ENCODE peak calls at places on chromosomes 4 and X, in six cellular contexts. F is omental fat pad; G is CD4-positive, alpha-beta T cell; D is astrocyte; R is activated B cell treated with CpG ODN at 0.5 μM for 24 hours; P is AG10803. O is an unnamed sample.

GRCh38 chrX:47854474-47854873 is 17.8 kb downstream of the ZNF81 start:
- DNase-seq in F (no peak), G (peak), D (no peak), R (no peak), P (peak), O (no peak)

GRCh38 chr4:98663226-98664006 is 5.0 kb upstream of the TSPAN5 start:
- DNase-seq in F (no peak), G (peak), D (no peak), R (peak), P (no peak), O (no peak)

GRCh38 chr4:168892456-168892855 is 117.6 kb downstream of the CBR4 start:
- DNase-seq in F (no peak), G (no peak), D (no peak), R (no peak), P (no peak), O (no peak)

GRCh38 chr4:150131581-150132228 is 53.5 kb downstream of the DCLK2 start:
- DNase-seq in F (no peak), G (no peak), D (no peak), R (no peak), P (peak), O (no peak)

GRCh38 chr4:76614589-76614988 is 179.6 kb downstream of the SHROOM3 start:
- DNase-seq in F (no peak), G (no peak), D (peak), R (no peak), P (peak), O (no peak)

GRCh38 chr4:64718091-64718490 is 308.8 kb upstream of the TECRL start:
- DNase-seq in F (no peak), G (no peak), D (peak), R (no peak), P (no peak), O (no peak)

GRCh38 chrX:105221374-105221773 is 880 bp upstream of the TEX13A start:
- DNase-seq in F (no peak), G (no peak), D (no peak), R (no peak), P (no peak), O (no peak)

GRCh38 chr4:99844048-99844447 is 27.4 kb downstream of the DAPP1 start:
- DNase-seq in F (no peak), G (no peak), D (no peak), R (no peak), P (no peak), O (no peak)

GRCh38 chrX:40090050-40090804 is 7.5 kb downstream of the BCOR start:
- DNase-seq in F (no peak), G (no peak), D (no peak), R (no peak), P (no peak), O (no peak)

GRCh38 chr4:83335691-83336090 is 1.0 kb upstream of the HPSE start:
- DNase-seq in F (no peak), G (no peak), D (no peak), R (no peak), P (peak), O (no peak)

GRCh38 chr4:73308286-73308685 is 49.7 kb upstream of the ANKRD17 start:
- DNase-seq in F (no peak), G (no peak), D (peak), R (no peak), P (peak), O (no peak)
- TF ChIP-seq CTCF in F (no peak), G (no peak), D (peak), R (no peak), P (peak), O (no peak)

GRCh38 chr4:167218022-167218608 is 16.2 kb downstream of the SPOCK3 start:
- DNase-seq in F (no peak), G (no peak), D (no peak), R (no peak), P (no peak), O (no peak)
- TF ChIP-seq CTCF in F (no peak), G (no peak), D (no peak), R (no peak), P (no peak), O (no peak)

DNA sequence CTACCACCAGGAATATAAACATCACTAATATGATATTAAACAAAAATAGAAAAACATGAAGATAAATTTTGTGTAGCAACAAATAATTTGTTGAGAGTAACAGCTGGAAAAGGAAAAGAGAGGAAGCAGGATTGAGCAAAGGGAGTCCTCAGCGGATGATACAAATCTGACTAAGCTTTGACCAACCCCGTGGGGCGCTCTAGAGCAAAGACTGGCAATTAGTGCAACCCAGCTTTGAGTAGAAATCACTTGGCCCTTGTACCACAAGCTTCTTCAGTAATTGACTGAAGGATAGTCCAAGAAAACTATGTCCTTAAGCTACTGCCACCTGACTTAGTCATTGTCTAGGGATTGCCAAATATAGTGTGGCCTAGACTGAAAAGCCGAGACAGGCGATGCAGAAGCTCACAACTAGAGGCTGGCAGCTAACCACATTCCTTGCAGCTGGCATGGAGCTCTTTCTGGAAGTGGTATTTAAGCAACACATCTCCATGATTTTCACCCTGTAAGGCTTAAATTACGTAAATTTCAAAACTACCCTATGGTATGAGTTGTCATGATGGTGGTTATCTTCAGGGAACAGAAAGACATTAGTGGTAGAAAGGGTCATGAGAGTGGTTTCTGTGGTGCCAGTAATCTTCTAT is 396.0 kb downstream of the PDGFC start:
- DNase-seq in F (no peak), G (no peak), D (peak), R (no peak), P (peak), O (no peak)
- TF ChIP-seq CTCF in F (no peak), G (no peak), D (no peak), R (no peak), P (no peak), O (no peak)

GRCh38 chrX:57817302-57817701 is 93.0 kb downstream of the ZXDA start:
- DNase-seq in F (no peak), G (no peak), D (no peak), R (no peak), P (peak), O (no peak)
- TF ChIP-seq CTCF in F (no peak), G (no peak), D (peak), R (no peak), P (peak), O (no peak)